ENCODE peak calls at places on chromosome 18, in six cellular contexts. One of them, this sample, is unnamed.

GRCh38 chr18:63199743-63200241 is 119.8 kb downstream of the BCL2 start:
- DNase-seq in brain microvascular endothelial cell: no peak
- DNase-seq in naive thymus-derived CD4-positive, alpha-beta T cell: peak; percentile 70
- DNase-seq in H9: no peak
- DNase-seq in CD4-positive, CD25-positive, alpha-beta regulatory T cell: no peak
- DNase-seq in ovary: no peak
- DNase-seq in this sample: peak; percentile 17

GRCh38 chr18:40821596-40822243 is 1133.3 kb upstream of the PIK3C3 start:
- DNase-seq in brain microvascular endothelial cell: no peak
- DNase-seq in naive thymus-derived CD4-positive, alpha-beta T cell: no peak
- DNase-seq in H9: no peak
- DNase-seq in CD4-positive, CD25-positive, alpha-beta regulatory T cell: no peak
- DNase-seq in ovary: no peak
- DNase-seq in this sample: no peak

GRCh38 chr18:71027531-71027930 is 738.7 kb downstream of the SOCS6 start:
- DNase-seq in brain microvascular endothelial cell: no peak
- DNase-seq in naive thymus-derived CD4-positive, alpha-beta T cell: no peak
- DNase-seq in H9: no peak
- DNase-seq in CD4-positive, CD25-positive, alpha-beta regulatory T cell: no peak
- DNase-seq in ovary: no peak
- DNase-seq in this sample: no peak

GRCh38 chr18:10727477-10727876 is 201.7 kb downstream of the NAPG start:
- DNase-seq in brain microvascular endothelial cell: no peak
- DNase-seq in naive thymus-derived CD4-positive, alpha-beta T cell: no peak
- DNase-seq in H9: no peak
- DNase-seq in CD4-positive, CD25-positive, alpha-beta regulatory T cell: no peak
- DNase-seq in ovary: no peak
- DNase-seq in this sample: no peak

GRCh38 chr18:46706968-46707367 is 49.9 kb downstream of the ST8SIA5 start:
- DNase-seq in brain microvascular endothelial cell: no peak
- DNase-seq in naive thymus-derived CD4-positive, alpha-beta T cell: no peak
- DNase-seq in H9: no peak
- DNase-seq in CD4-positive, CD25-positive, alpha-beta regulatory T cell: no peak
- DNase-seq in ovary: no peak
- DNase-seq in this sample: no peak

GRCh38 chr18:36203360-36203895 is 16.1 kb downstream of the MOCOS start:
- DNase-seq in brain microvascular endothelial cell: no peak
- DNase-seq in naive thymus-derived CD4-positive, alpha-beta T cell: no peak
- DNase-seq in H9: no peak
- DNase-seq in CD4-positive, CD25-positive, alpha-beta regulatory T cell: no peak
- DNase-seq in ovary: no peak
- DNase-seq in this sample: no peak

GRCh38 chr18:6509417-6510198 is 94.9 kb upstream of the L3MBTL4 start:
- DNase-seq in brain microvascular endothelial cell: no peak
- DNase-seq in naive thymus-derived CD4-positive, alpha-beta T cell: no peak
- DNase-seq in H9: no peak
- DNase-seq in CD4-positive, CD25-positive, alpha-beta regulatory T cell: no peak
- DNase-seq in ovary: no peak
- DNase-seq in this sample: no peak

GRCh38 chr18:41881285-41881684 is 73.7 kb upstream of the PIK3C3 start:
- DNase-seq in brain microvascular endothelial cell: peak; percentile 59
- DNase-seq in naive thymus-derived CD4-positive, alpha-beta T cell: no peak
- DNase-seq in H9: no peak
- DNase-seq in CD4-positive, CD25-positive, alpha-beta regulatory T cell: no peak
- DNase-seq in ovary: no peak
- DNase-seq in this sample: no peak

GRCh38 chr18:76391038-76391437 is 104.0 kb downstream of the ZNF516 start:
- DNase-seq in brain microvascular endothelial cell: no peak
- DNase-seq in naive thymus-derived CD4-positive, alpha-beta T cell: no peak
- DNase-seq in H9: no peak
- DNase-seq in CD4-positive, CD25-positive, alpha-beta regulatory T cell: no peak
- DNase-seq in ovary: no peak
- DNase-seq in this sample: no peak

GRCh38 chr18:56298935-56299334 is 339.5 kb downstream of the TXNL1 start:
- DNase-seq in brain microvascular endothelial cell: peak; percentile 70
- DNase-seq in naive thymus-derived CD4-positive, alpha-beta T cell: no peak
- DNase-seq in H9: no peak
- DNase-seq in CD4-positive, CD25-positive, alpha-beta regulatory T cell: no peak
- DNase-seq in ovary: no peak
- DNase-seq in this sample: no peak

GRCh38 chr18:62637807-62638687 is 77.3 kb upstream of the PHLPP1 start:
- DNase-seq in brain microvascular endothelial cell: peak; percentile 6
- DNase-seq in naive thymus-derived CD4-positive, alpha-beta T cell: peak; percentile 7
- DNase-seq in H9: peak; percentile 66
- DNase-seq in CD4-positive, CD25-positive, alpha-beta regulatory T cell: peak; percentile 20
- DNase-seq in ovary: no peak
- DNase-seq in this sample: peak; percentile 6

GRCh38 chr18:4181882-4182568 is 273.1 kb downstream of the DLGAP1 start:
- DNase-seq in brain microvascular endothelial cell: no peak
- DNase-seq in naive thymus-derived CD4-positive, alpha-beta T cell: no peak
- DNase-seq in H9: peak; percentile 52
- DNase-seq in CD4-positive, CD25-positive, alpha-beta regulatory T cell: no peak
- DNase-seq in ovary: no peak
- DNase-seq in this sample: no peak

GRCh38 chr18:73897517-73897916 is 250.1 kb downstream of the FBXO15 start:
- DNase-seq in brain microvascular endothelial cell: no peak
- DNase-seq in naive thymus-derived CD4-positive, alpha-beta T cell: no peak
- DNase-seq in H9: no peak
- DNase-seq in CD4-positive, CD25-positive, alpha-beta regulatory T cell: no peak
- DNase-seq in ovary: no peak
- DNase-seq in this sample: no peak

GRCh38 chr18:23365602-23366001 is 87.5 kb upstream of the RIOK3 start:
- DNase-seq in brain microvascular endothelial cell: peak; percentile 44
- DNase-seq in naive thymus-derived CD4-positive, alpha-beta T cell: no peak
- DNase-seq in H9: no peak
- DNase-seq in CD4-positive, CD25-positive, alpha-beta regulatory T cell: no peak
- DNase-seq in ovary: no peak
- DNase-seq in this sample: no peak

GRCh38 chr18:75378674-75379315 is 48.7 kb downstream of the SMIM21 start:
- DNase-seq in brain microvascular endothelial cell: no peak
- DNase-seq in naive thymus-derived CD4-positive, alpha-beta T cell: no peak
- DNase-seq in H9: no peak
- DNase-seq in CD4-positive, CD25-positive, alpha-beta regulatory T cell: no peak
- DNase-seq in ovary: no peak
- DNase-seq in this sample: no peak

GRCh38 chr18:46338761-46339160 is 234.6 kb downstream of the HAUS1 start:
- DNase-seq in brain microvascular endothelial cell: no peak
- DNase-seq in naive thymus-derived CD4-positive, alpha-beta T cell: no peak
- DNase-seq in H9: no peak
- DNase-seq in CD4-positive, CD25-positive, alpha-beta regulatory T cell: no peak
- DNase-seq in ovary: no peak
- DNase-seq in this sample: no peak

GRCh38 chr18:48158721-48159120 is 228.3 kb upstream of the SMAD2 start:
- DNase-seq in brain microvascular endothelial cell: no peak
- DNase-seq in naive thymus-derived CD4-positive, alpha-beta T cell: no peak
- DNase-seq in H9: no peak
- DNase-seq in CD4-positive, CD25-positive, alpha-beta regulatory T cell: no peak
- DNase-seq in ovary: no peak
- DNase-seq in this sample: no peak

GRCh38 chr18:48159816-48160215 is 229.4 kb upstream of the SMAD2 start:
- DNase-seq in brain microvascular endothelial cell: no peak
- DNase-seq in naive thymus-derived CD4-positive, alpha-beta T cell: no peak
- DNase-seq in H9: no peak
- DNase-seq in CD4-positive, CD25-positive, alpha-beta regulatory T cell: no peak
- DNase-seq in ovary: no peak
- DNase-seq in this sample: no peak

GRCh38 chr18:48161911-48162698 is 231.6 kb upstream of the SMAD2 start:
- DNase-seq in brain microvascular endothelial cell: no peak
- DNase-seq in naive thymus-derived CD4-positive, alpha-beta T cell: no peak
- DNase-seq in H9: peak; percentile 64
- DNase-seq in CD4-positive, CD25-positive, alpha-beta regulatory T cell: no peak
- DNase-seq in ovary: no peak
- DNase-seq in this sample: no peak

GRCh38 chr18:48161201-48161910 is 230.9 kb upstream of the SMAD2 start:
- DNase-seq in brain microvascular endothelial cell: peak; percentile 37
- DNase-seq in naive thymus-derived CD4-positive, alpha-beta T cell: peak; percentile 5
- DNase-seq in H9: peak; percentile 82
- DNase-seq in CD4-positive, CD25-positive, alpha-beta regulatory T cell: peak; percentile 28
- DNase-seq in ovary: peak; percentile 93
- DNase-seq in this sample: peak; percentile 50

GRCh38 chr18:48160622-48161021 is 230.2 kb upstream of the SMAD2 start:
- DNase-seq in brain microvascular endothelial cell: no peak
- DNase-seq in naive thymus-derived CD4-positive, alpha-beta T cell: no peak
- DNase-seq in H9: no peak
- DNase-seq in CD4-positive, CD25-positive, alpha-beta regulatory T cell: no peak
- DNase-seq in ovary: no peak
- DNase-seq in this sample: no peak
- H3K27me3 ChIP-seq in brain microvascular endothelial cell: no peaks in the 10 kb centered on the region
- H3K27me3 ChIP-seq in naive thymus-derived CD4-positive, alpha-beta T cell: no peaks in the 10 kb centered on the region
- H3K27me3 ChIP-seq in H9: peaks cover 18% of the 10 kb centered on the region
- H3K27me3 ChIP-seq in CD4-positive, CD25-positive, alpha-beta regulatory T cell: peaks cover 10% of the 10 kb centered on the region
- H3K27me3 ChIP-seq in ovary: no peaks in the 10 kb centered on the region
- H3K27me3 ChIP-seq in this sample: peaks cover 3% of the 10 kb centered on the region

GRCh38 chr18:79394438-79395307 is 1.1 kb upstream of the NFATC1 start:
- DNase-seq in brain microvascular endothelial cell: peak; percentile 16
- DNase-seq in naive thymus-derived CD4-positive, alpha-beta T cell: no peak
- DNase-seq in H9: no peak
- DNase-seq in CD4-positive, CD25-positive, alpha-beta regulatory T cell: peak; percentile 41
- DNase-seq in ovary: no peak
- DNase-seq in this sample: peak; percentile 43
- H3K27me3 ChIP-seq in brain microvascular endothelial cell: peaks cover 43% of the 10 kb centered on the region
- H3K27me3 ChIP-seq in naive thymus-derived CD4-positive, alpha-beta T cell: no peaks in the 10 kb centered on the region
- H3K27me3 ChIP-seq in H9: peaks cover 53% of the 10 kb centered on the region
- H3K27me3 ChIP-seq in CD4-positive, CD25-positive, alpha-beta regulatory T cell: peaks cover 2% of the 10 kb centered on the region
- H3K27me3 ChIP-seq in ovary: no peaks in the 10 kb centered on the region
- H3K27me3 ChIP-seq in this sample: no peaks in the 10 kb centered on the region

DNA sequence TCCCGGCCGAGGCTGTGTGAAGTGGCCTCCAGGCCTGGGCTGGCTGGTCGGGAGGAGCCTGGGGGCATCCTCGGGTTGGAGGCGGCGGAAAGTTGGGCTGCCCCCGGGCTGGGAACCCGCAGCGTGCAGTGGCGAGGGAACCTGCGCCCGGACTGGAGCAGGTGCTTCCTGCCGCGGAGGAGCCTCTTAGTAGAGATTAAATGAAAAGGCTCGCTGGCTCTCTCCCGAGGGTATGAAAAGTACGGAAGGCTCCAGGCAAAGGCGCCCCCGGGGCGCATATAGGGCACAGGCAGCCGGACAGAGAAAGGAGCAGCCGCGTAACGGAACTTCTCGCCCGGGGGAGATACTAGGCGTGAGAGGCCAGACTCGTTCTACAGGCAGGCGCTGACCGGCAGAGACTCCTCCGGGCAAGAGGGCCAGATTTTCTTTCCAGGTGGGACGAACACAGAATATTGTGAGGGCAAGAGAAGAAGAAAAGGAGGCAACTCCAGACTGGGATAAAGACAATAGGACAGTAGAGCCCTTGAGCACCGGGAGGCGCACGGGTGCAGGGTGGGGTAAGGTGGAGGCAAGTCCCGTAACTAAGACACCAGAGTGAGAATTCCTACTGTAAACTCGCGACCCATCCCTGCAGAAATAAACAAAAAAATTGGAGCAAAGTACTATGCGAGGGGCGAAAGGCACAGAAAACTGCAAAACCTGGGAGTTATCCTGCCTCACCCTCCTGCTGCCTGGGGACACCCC is 828 bp downstream of the CDH2 start:
- DNase-seq in brain microvascular endothelial cell: no peak
- DNase-seq in naive thymus-derived CD4-positive, alpha-beta T cell: no peak
- DNase-seq in H9: peak; percentile 43
- DNase-seq in CD4-positive, CD25-positive, alpha-beta regulatory T cell: no peak
- DNase-seq in ovary: no peak
- DNase-seq in this sample: no peak
- H3K27me3 ChIP-seq in brain microvascular endothelial cell: no peaks in the 10 kb centered on the region
- H3K27me3 ChIP-seq in naive thymus-derived CD4-positive, alpha-beta T cell: peaks cover 4% of the 10 kb centered on the region
- H3K27me3 ChIP-seq in H9: peaks cover 5% of the 10 kb centered on the region
- H3K27me3 ChIP-seq in CD4-positive, CD25-positive, alpha-beta regulatory T cell: peaks cover 3% of the 10 kb centered on the region
- H3K27me3 ChIP-seq in ovary: no peaks in the 10 kb centered on the region
- H3K27me3 ChIP-seq in this sample: no peaks in the 10 kb centered on the region

GRCh38 chr18:2853173-2853925 is 6.5 kb downstream of the EMILIN2 start:
- DNase-seq in brain microvascular endothelial cell: no peak
- DNase-seq in naive thymus-derived CD4-positive, alpha-beta T cell: no peak
- DNase-seq in H9: no peak
- DNase-seq in CD4-positive, CD25-positive, alpha-beta regulatory T cell: no peak
- DNase-seq in ovary: no peak
- DNase-seq in this sample: no peak

GRCh38 chr18:2848879-2849254 is 2.1 kb downstream of the EMILIN2 start:
- DNase-seq in brain microvascular endothelial cell: no peak
- DNase-seq in naive thymus-derived CD4-positive, alpha-beta T cell: no peak
- DNase-seq in H9: no peak
- DNase-seq in CD4-positive, CD25-positive, alpha-beta regulatory T cell: no peak
- DNase-seq in ovary: no peak
- DNase-seq in this sample: no peak

GRCh38 chr18:2851771-2852170 is 5.0 kb downstream of the EMILIN2 start:
- DNase-seq in brain microvascular endothelial cell: no peak
- DNase-seq in naive thymus-derived CD4-positive, alpha-beta T cell: no peak
- DNase-seq in H9: no peak
- DNase-seq in CD4-positive, CD25-positive, alpha-beta regulatory T cell: no peak
- DNase-seq in ovary: no peak
- DNase-seq in this sample: no peak

GRCh38 chr18:2848145-2848878 is 1.5 kb downstream of the EMILIN2 start:
- DNase-seq in brain microvascular endothelial cell: no peak
- DNase-seq in naive thymus-derived CD4-positive, alpha-beta T cell: no peak
- DNase-seq in H9: no peak
- DNase-seq in CD4-positive, CD25-positive, alpha-beta regulatory T cell: no peak
- DNase-seq in ovary: no peak
- DNase-seq in this sample: no peak

DNA sequence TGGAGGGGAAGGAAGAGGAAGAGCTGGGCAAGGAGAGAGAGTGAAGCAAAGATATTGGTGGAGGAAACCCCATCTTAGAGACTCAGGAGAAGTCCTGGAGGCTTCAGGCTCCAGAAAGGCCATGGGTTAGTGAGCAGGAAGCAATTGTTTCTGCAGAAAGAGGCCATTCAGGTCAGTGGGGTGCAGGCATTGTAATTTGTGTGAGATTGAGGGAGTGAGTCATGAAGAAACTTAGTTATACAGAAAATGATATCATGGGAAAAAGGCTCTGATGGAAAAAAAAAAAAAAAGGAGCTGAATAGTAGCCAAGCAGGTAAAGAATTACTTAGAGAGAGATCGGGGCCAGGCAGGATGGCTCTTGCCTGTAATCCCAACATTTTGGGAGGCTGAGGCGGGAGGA is 4.0 kb downstream of the EMILIN2 start:
- DNase-seq in brain microvascular endothelial cell: no peak
- DNase-seq in naive thymus-derived CD4-positive, alpha-beta T cell: no peak
- DNase-seq in H9: no peak
- DNase-seq in CD4-positive, CD25-positive, alpha-beta regulatory T cell: no peak
- DNase-seq in ovary: no peak
- DNase-seq in this sample: no peak
- H3K27me3 ChIP-seq in brain microvascular endothelial cell: no peaks in the 10 kb centered on the region
- H3K27me3 ChIP-seq in naive thymus-derived CD4-positive, alpha-beta T cell: peaks cover 15% of the 10 kb centered on the region
- H3K27me3 ChIP-seq in H9: peaks cover 24% of the 10 kb centered on the region
- H3K27me3 ChIP-seq in CD4-positive, CD25-positive, alpha-beta regulatory T cell: peaks cover 22% of the 10 kb centered on the region
- H3K27me3 ChIP-seq in ovary: no peaks in the 10 kb centered on the region
- H3K27me3 ChIP-seq in this sample: peaks cover 22% of the 10 kb centered on the region

This sample was measured in effector memory CD4-positive, alpha-beta T cell.